ENCODE peak calls at places on chromosomes 6 and 20, in eight cellular contexts. O, K, D, Q, M, U, J and B are unnamed samples.

GRCh38 chr6:63643862-63644261 is 8.3 kb downstream of the PHF3 start:
- DNase-seq in O (no peak), K (no peak), D (no peak), Q (no peak), M (no peak), U (no peak), J (no peak), B (no peak)

GRCh38 chr6:133467231-133467981 is 226.2 kb downstream of the EYA4 start:
- DNase-seq in O (no peak), K (no peak), D (peak), Q (no peak), M (no peak), U (no peak), J (no peak), B (no peak)

GRCh38 chr6:42300701-42301100 is 83.0 kb upstream of the MRPS10 start:
- DNase-seq in O (peak), K (no peak), D (no peak), Q (no peak), M (no peak), U (no peak), J (no peak), B (no peak)

GRCh38 chr20:25059487-25059820 is 1.5 kb upstream of the ACSS1 start:
- DNase-seq in O (no peak), K (no peak), D (no peak), Q (no peak), M (no peak), U (no peak), J (no peak), B (no peak)

GRCh38 chr6:3400162-3400561 is 56.7 kb downstream of the SLC22A23 start:
- DNase-seq in O (no peak), K (no peak), D (no peak), Q (no peak), M (no peak), U (no peak), J (no peak), B (no peak)

GRCh38 chr6:19851273-19852089 is 14.3 kb downstream of the ID4 start:
- DNase-seq in O (no peak), K (peak), D (peak), Q (no peak), M (no peak), U (peak), J (no peak), B (no peak)

GRCh38 chr20:52494244-52494643 is 302.7 kb upstream of the ZFP64 start:
- DNase-seq in O (no peak), K (no peak), D (peak), Q (no peak), M (no peak), U (no peak), J (peak), B (no peak)

GRCh38 chr6:27839303-27840081 is 72.7 kb downstream of the OR2B2 start:
- DNase-seq in O (no peak), K (no peak), D (peak), Q (no peak), M (no peak), U (peak), J (peak), B (no peak)

GRCh38 chr6:160102956-160103824 is 18.4 kb upstream of the SLC22A1 start:
- DNase-seq in O (no peak), K (peak), D (peak), Q (no peak), M (no peak), U (peak), J (no peak), B (no peak)

GRCh38 chr6:90350689-90351554 is 54.3 kb upstream of the BACH2 start:
- DNase-seq in O (no peak), K (no peak), D (no peak), Q (peak), M (no peak), U (no peak), J (no peak), B (no peak)

GRCh38 chr6:44921787-44922186 is 406.3 kb upstream of the RUNX2 start:
- DNase-seq in O (no peak), K (no peak), D (no peak), Q (no peak), M (peak), U (no peak), J (no peak), B (no peak)
- TF ChIP-seq CTCF in O (no peak), K (no peak), D (no peak), Q (no peak), M (peak), U (no peak), J (no peak), B (no peak)

GRCh38 chr6:26592649-26593048 is 4.1 kb upstream of the ABT1 start:
- DNase-seq in O (no peak), K (no peak), D (no peak), Q (no peak), M (no peak), U (no peak), J (no peak), B (no peak)
- TF ChIP-seq CTCF in O (no peak), K (no peak), D (no peak), Q (no peak), M (no peak), U (no peak), J (no peak), B (no peak)

DNA sequence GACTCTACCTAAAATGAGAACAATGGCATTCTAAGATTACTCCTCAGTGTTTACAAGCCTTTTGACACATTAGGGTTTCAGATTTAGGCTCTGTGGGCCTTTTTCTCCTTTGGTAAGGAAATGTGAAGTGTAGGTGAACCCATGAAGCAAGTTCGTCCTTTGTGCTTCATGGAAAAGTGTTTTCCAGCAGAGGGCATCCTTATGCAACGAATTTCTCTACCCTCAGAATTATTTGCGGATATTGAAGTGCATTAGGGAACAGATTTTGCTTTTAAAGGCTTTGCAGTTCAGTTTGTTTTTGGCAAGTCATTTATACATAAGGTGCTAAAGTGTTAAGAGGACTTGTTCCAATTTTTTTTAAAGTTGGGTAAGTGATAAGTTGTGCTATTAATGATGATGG is 55.7 kb upstream of the FERMT1 start:
- DNase-seq in O (no peak), K (no peak), D (peak), Q (no peak), M (no peak), U (no peak), J (no peak), B (no peak)
- TF ChIP-seq CTCF in O (peak), K (no peak), D (peak), Q (no peak), M (peak), U (no peak), J (peak), B (peak)

GRCh38 chr20:57374343-57374930 is 16.8 kb upstream of the RBM38 start:
- DNase-seq in O (peak), K (no peak), D (no peak), Q (no peak), M (no peak), U (no peak), J (no peak), B (no peak)
- TF ChIP-seq CTCF in O (no peak), K (no peak), D (no peak), Q (no peak), M (no peak), U (no peak), J (no peak), B (no peak)

GRCh38 chr6:36807143-36807542 is 32.1 kb downstream of the CPNE5 start:
- DNase-seq in O (no peak), K (no peak), D (no peak), Q (no peak), M (no peak), U (no peak), J (no peak), B (no peak)

GRCh38 chr6:36808634-36809033 is 30.6 kb downstream of the CPNE5 start:
- DNase-seq in O (no peak), K (no peak), D (no peak), Q (no peak), M (no peak), U (no peak), J (no peak), B (no peak)

GRCh38 chr6:36809156-36809555 is 30.1 kb downstream of the CPNE5 start:
- DNase-seq in O (no peak), K (no peak), D (no peak), Q (no peak), M (no peak), U (no peak), J (no peak), B (no peak)

GRCh38 chr6:36807750-36808149 is 31.5 kb downstream of the CPNE5 start:
- DNase-seq in O (peak), K (no peak), D (no peak), Q (no peak), M (no peak), U (no peak), J (no peak), B (no peak)

DNA sequence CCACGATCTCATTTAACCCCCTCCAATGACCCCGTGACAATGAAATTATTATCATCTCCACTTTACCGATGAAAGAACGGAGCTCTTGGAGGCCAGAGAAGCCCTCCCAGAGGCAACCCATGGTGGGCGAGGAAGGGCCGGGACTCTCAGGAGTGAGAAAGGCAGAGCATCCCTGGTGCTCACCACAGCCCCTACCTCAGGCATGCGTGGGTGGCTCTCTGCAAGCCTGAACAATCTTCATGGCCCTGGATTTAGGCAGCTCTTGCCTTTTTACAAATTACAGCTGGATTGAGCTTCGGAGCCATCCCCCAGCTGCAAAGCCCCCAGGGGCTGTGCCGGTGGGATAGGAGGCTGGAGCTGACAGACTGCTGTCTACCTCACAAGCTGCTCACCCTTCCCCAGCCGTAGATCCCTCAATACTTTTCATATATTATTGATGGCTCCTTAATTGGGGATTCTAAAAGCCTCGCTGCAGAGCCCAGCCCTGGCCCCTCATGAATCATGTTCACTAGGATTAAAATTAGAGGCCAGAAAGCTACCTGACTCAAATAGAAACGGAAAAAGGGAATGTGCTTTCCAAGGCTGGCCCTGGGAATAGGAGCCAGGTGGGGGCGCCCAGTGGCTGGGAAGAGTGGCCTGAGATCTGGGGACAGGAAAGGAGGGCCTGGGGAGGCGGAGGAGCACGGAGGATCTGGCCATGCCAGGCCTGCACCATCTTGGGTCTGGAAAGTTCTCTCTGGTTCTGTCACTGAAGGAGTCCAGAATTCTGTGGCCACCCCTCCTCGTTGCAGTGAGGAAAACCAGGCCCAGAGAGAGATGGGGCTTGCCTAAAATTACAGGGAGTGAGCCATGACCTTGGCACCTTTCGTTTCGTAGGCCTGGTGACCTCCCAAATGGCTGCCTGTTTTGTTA is 29.1 kb downstream of the CPNE5 start:
- DNase-seq in O (no peak), K (peak), D (no peak), Q (no peak), M (no peak), U (no peak), J (no peak), B (no peak)
- TF ChIP-seq CTCF in O (no peak), K (no peak), D (no peak), Q (no peak), M (no peak), U (no peak), J (no peak), B (no peak)

GRCh38 chr6:168388641-168389633 is 52.0 kb upstream of the SMOC2 start:
- DNase-seq in O (peak), K (no peak), D (no peak), Q (no peak), M (no peak), U (peak), J (no peak), B (no peak)
- TF ChIP-seq CTCF in O (no peak), K (peak), D (no peak), Q (no peak), M (no peak), U (no peak), J (no peak), B (no peak)

DNA sequence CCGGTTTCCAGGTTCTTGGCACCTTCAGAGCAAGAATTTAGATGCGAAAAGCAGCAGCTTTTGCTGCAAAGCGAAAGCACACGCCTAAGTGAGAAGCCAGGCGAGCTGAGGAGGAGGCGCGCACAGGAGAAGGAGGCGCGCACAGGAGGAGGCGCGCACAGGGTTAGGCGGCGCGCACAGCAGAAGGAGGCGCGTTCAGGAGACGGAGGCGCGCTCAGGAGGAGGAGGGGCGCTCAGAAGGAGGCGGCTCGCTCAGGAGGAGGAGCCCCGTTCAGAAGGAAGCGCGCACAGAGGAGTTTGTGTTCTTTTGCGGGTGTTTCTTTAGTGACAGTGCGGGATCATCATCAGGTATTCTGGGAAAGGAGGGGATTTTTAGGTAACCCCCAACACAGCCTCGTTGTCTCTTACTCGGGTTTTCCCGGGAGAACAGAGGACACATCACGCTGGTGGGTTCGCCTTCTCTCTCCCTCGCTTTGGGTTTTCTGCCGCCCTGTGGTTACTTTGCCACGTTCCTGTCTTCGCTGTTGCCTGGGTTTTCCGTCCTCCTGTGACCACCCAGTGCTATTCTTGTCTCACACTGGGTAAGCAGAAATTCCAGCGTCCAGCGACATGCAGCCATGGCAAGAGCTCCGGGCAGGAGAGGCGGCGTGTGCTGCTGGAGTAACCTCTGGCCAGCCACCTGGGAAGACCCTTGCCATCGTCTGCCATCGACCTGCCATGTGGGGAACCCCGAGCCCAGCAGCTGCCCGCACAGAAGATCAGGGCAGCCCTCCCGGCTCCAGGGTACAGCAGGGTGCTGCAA is 47.0 kb downstream of the WDR27 start:
- DNase-seq in O (peak), K (peak), D (peak), Q (no peak), M (peak), U (peak), J (peak), B (no peak)
- TF ChIP-seq CTCF in O (no peak), K (no peak), D (peak), Q (no peak), M (peak), U (no peak), J (peak), B (no peak)

GRCh38 chr20:62822788-62823651 is 6.2 kb downstream of the COL9A3 start:
- DNase-seq in O (peak), K (peak), D (no peak), Q (no peak), M (no peak), U (peak), J (peak), B (no peak)
- TF ChIP-seq CTCF in O (peak), K (peak), D (peak), Q (peak), M (no peak), U (peak), J (peak), B (no peak)

GRCh38 chr6:152598858-152599537 is 38.2 kb downstream of the SYNE1 start:
- DNase-seq in O (peak), K (no peak), D (peak), Q (no peak), M (no peak), U (no peak), J (peak), B (no peak)

GRCh38 chr6:152596706-152597105 is 40.5 kb downstream of the SYNE1 start:
- DNase-seq in O (no peak), K (no peak), D (no peak), Q (no peak), M (no peak), U (no peak), J (no peak), B (no peak)

GRCh38 chr6:152598421-152598820 is 38.7 kb downstream of the SYNE1 start:
- DNase-seq in O (no peak), K (no peak), D (peak), Q (no peak), M (no peak), U (no peak), J (no peak), B (no peak)

GRCh38 chr6:152594726-152595125 is 42.4 kb downstream of the SYNE1 start:
- DNase-seq in O (no peak), K (no peak), D (no peak), Q (no peak), M (no peak), U (no peak), J (no peak), B (no peak)

DNA sequence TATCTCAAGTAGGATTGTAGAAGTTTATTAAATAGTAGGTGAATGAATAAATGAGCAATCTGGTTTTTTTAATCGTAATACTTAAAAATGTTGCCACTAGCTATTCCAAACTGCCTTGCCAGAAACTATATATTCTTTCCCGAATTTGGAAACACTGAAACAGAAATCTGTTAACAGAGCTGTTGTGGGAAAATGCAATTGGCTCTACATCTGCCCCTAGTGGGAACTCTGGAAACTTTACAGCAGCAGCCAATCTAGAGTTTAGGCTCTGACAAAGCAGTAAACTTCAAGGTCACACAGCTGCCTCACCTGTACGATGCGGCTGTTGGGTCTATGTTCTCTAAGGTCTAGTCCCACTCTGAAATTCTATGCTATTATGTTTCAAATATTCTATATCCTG is 41.7 kb downstream of the SYNE1 start:
- DNase-seq in O (no peak), K (no peak), D (peak), Q (no peak), M (no peak), U (no peak), J (no peak), B (no peak)
- TF ChIP-seq CTCF in O (peak), K (peak), D (peak), Q (no peak), M (peak), U (no peak), J (no peak), B (no peak)